ENCODE peak calls at places on chromosome 7, in four cellular contexts. L, J, V and X are unnamed samples.

GRCh38 chr7:137094-137861 is 55.1 kb upstream of the FAM20C start:
- DNase-seq in J (no peak), L (no peak), V (no peak), X (no peak)

GRCh38 chr7:45021604-45022296 is 21.7 kb downstream of the CCM2 start:
- DNase-seq in V (no peak), J (peak), L (no peak), X (no peak)

GRCh38 chr7:21429021-21429420 is 1.1 kb downstream of the SP4 start:
- DNase-seq in L (peak), V (no peak), J (no peak), X (no peak)

GRCh38 chr7:20754001-20754400 is 32.7 kb downstream of the SP8 start:
- DNase-seq in L (no peak), V (no peak), J (no peak), X (no peak)

GRCh38 chr7:96017877-96018276 is 245.5 kb downstream of the DYNC1I1 start:
- DNase-seq in V (no peak), J (no peak), L (no peak), X (no peak)

GRCh38 chr7:17593854-17594419 is 295.5 kb downstream of the AHR start:
- DNase-seq in V (no peak), J (no peak), L (no peak), X (no peak)

GRCh38 chr7:2826806-2827205 is 17.3 kb downstream of the GNA12 start:
- DNase-seq in L (no peak), J (no peak), V (no peak), X (no peak)

GRCh38 chr7:16839646-16840045 is 34.8 kb upstream of the AGR2 start:
- DNase-seq in J (no peak), V (no peak), L (no peak), X (no peak)

GRCh38 chr7:42910306-42910705 is 1.6 kb downstream of the C7orf25 start:
- DNase-seq in J (no peak), L (no peak), V (no peak), X (no peak)

GRCh38 chr7:77331938-77332695 is 84.0 kb downstream of the GSAP start:
- DNase-seq in L (peak), J (peak), V (peak), X (peak)

GRCh38 chr7:104979167-104979841 is 34.7 kb upstream of the KMT2E start:
- DNase-seq in V (no peak), J (no peak), L (no peak), X (no peak)

GRCh38 chr7:102404005-102404861 is 8.1 kb downstream of the PRKRIP1 start:
- DNase-seq in L (peak), J (no peak), V (no peak), X (peak)

GRCh38 chr7:113918946-113919345 is at the start of gene PPP1R3A:
- DNase-seq in V (no peak), J (no peak), L (no peak), X (no peak)

GRCh38 chr7:140375808-140376730 is 22.3 kb downstream of the SLC37A3 start:
- DNase-seq in V (no peak), L (no peak), J (no peak), X (no peak)

GRCh38 chr7:40987571-40987970 is 715.3 kb downstream of the INHBA start:
- DNase-seq in J (no peak), V (no peak), L (no peak), X (no peak)

GRCh38 chr7:55493416-55493815 is 78.9 kb downstream of the VOPP1 start:
- DNase-seq in L (no peak), J (no peak), V (no peak), X (no peak)

GRCh38 chr7:157751951-157752673 is 415.3 kb downstream of the DNAJB6 start:
- DNase-seq in J (no peak), V (no peak), L (no peak), X (no peak)

GRCh38 chr7:143013897-143014296 is 13.0 kb downstream of the OR9A2 start:
- DNase-seq in V (no peak), L (no peak), J (no peak), X (no peak)
- TF ChIP-seq SPI1 in V (no peak), L (no peak), J (no peak), X (no peak)

GRCh38 chr7:36390199-36391090 is 783 bp downstream of the ANLN start:
- DNase-seq in L (peak), V (no peak), J (no peak), X (peak)
- TF ChIP-seq SPI1 in L (peak), V (peak), J (peak), X (peak)

GRCh38 chr7:150685219-150686029 is at the start of gene GIMAP2:
- DNase-seq in L (no peak), J (no peak), V (peak), X (peak)
- TF ChIP-seq SPI1 in L (no peak), J (peak), V (peak), X (no peak)

GRCh38 chr7:27116962-27117686 is 13.4 kb downstream of the HOXA4 start:
- DNase-seq in V (no peak), L (no peak), J (no peak), X (no peak)
- TF ChIP-seq SPI1 in V (no peak), L (no peak), J (no peak), X (no peak)

GRCh38 chr7:149048805-149049204 is 20.5 kb upstream of the PDIA4 start:
- DNase-seq in L (no peak), V (no peak), J (no peak), X (no peak)
- TF ChIP-seq SPI1 in L (no peak), V (no peak), J (no peak), X (no peak)

DNA sequence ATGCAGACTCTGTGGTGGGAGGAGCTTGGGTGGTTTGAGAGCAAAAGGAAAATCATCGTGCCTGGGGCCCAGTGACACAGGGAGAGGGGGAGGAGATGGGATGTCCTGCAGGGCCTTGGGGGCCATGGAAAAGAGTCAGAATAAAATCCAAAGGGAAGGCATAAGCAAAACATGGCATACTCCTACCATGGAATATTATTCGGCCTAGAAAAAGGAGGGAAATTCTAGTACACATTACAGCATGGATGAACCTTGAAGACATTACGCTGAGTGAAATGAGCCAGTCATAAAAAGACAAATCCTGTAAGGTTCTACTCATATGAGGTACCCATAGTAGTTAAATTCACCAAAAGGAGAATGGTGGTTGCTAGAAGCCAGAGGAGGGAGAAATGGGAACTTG is 38.7 kb downstream of the STRA8 start:
- DNase-seq in J (no peak), V (no peak), L (no peak), X (no peak)
- TF ChIP-seq SPI1 in J (no peak), V (no peak), L (no peak), X (no peak)

GRCh38 chr7:143236408-143236990 is 14.7 kb downstream of the TAS2R40 start:
- DNase-seq in V (no peak), J (no peak), L (no peak), X (no peak)
- TF ChIP-seq SPI1 in V (no peak), J (no peak), L (no peak), X (no peak)